ENCODE peak calls at places on chromosomes 1 and 21, in nine cellular contexts. J, K, T, D, O, G, R, S and A are unnamed samples.

GRCh38 chr1:79043506-79043905 is 37.0 kb upstream of the ADGRL4 start:
- DNase-seq in J (no peak), K (no peak), T (peak; percentile 55), D (no peak), O (no peak), G (no peak), R (no peak), S (peak; percentile 10), A (peak; percentile 45)

GRCh38 chr1:201807958-201808632 is 20.9 kb upstream of the IPO9 start:
- DNase-seq in J (no peak), K (no peak), T (no peak), D (no peak), O (no peak), G (no peak), R (peak; percentile 58), S (no peak), A (no peak)

GRCh38 chr21:16644690-16645089 is 868.2 kb upstream of the CXADR start:
- DNase-seq in J (no peak), K (no peak), T (peak; percentile 78), D (no peak), O (no peak), G (no peak), R (no peak), S (no peak), A (no peak)

GRCh38 chr1:237953238-237953637 is 62.5 kb upstream of the ZP4 start:
- DNase-seq in J (no peak), K (no peak), T (no peak), D (no peak), O (no peak), G (no peak), R (no peak), S (no peak), A (no peak)

GRCh38 chr1:12113433-12114339 is 50.6 kb downstream of the TNFRSF8 start:
- DNase-seq in J (peak; percentile 49), K (no peak), T (peak; percentile 61), D (no peak), O (no peak), G (no peak), R (no peak), S (no peak), A (no peak)

GRCh38 chr1:85225624-85226380 is 25.0 kb upstream of the SYDE2 start:
- DNase-seq in J (peak; percentile 12), K (no peak), T (no peak), D (no peak), O (no peak), G (no peak), R (no peak), S (no peak), A (no peak)

GRCh38 chr21:34613679-34614442 is 1.1 kb downstream of the RCAN1 start:
- DNase-seq in J (no peak), K (no peak), T (peak; percentile 31), D (no peak), O (no peak), G (no peak), R (peak; percentile 85), S (no peak), A (no peak)

GRCh38 chr1:194347184-194347583 is 1160.8 kb upstream of the B3GALT2 start:
- DNase-seq in J (peak; percentile 28), K (no peak), T (no peak), D (no peak), O (no peak), G (no peak), R (no peak), S (no peak), A (no peak)

DNA sequence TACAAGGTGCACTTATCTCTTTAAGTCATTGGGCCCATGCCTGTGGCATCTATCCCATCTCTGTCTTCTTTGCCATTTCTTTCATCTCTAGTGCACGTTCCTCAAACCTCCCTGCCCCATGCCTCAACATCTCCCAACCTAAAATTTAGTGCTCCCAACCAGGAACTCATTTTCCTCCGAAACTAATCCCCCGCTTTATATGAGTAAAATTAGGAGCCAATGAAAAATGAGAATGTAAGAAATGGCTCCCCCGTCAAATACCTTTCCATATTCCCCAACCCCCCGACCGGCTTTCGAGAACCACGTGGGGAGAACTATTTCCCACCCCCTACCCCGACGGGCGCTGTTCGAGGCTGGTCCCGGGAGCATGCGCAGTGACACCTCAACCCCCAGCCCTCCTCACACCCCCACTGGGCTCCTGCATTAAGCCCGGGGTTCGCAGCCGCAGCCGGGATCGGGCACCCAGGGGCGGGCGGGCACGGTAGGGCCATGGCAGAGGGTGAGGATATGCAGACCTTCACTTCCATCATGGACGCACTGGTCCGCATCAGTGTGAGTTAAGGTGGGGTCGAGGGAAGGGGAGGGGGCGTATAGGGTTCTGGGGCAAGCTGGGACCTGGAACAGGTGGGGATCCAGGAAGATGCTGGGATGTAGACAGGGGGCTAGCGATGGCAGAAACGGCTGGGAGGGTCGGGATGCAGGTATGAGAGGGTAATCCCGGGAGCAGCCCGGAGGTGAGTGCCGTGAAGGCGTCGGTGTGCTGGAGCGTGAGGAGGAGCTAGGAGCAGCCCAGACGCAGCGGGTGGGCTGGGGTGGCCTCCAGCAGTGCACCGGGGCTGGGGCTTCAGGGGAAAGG is at the start of gene TRIM46:
- DNase-seq in J (peak; percentile 49), K (peak; percentile 80), T (peak; percentile 36), D (peak; percentile 65), O (no peak), G (peak; percentile 42), R (peak; percentile 88), S (no peak), A (no peak)
- TF ChIP-seq CTCF in J (no peak), K (peak; percentile 27), T (no peak), D (no peak), O (peak; percentile 36), G (no peak), R (no peak), S (no peak), A (no peak)

GRCh38 chr1:6180578-6181311 is 624 bp upstream of the CHD5 start:
- DNase-seq in J (no peak), K (no peak), T (no peak), D (no peak), O (no peak), G (no peak), R (no peak), S (no peak), A (no peak)

GRCh38 chr1:6178751-6179563 is 1.2 kb downstream of the CHD5 start:
- DNase-seq in J (no peak), K (no peak), T (no peak), D (no peak), O (no peak), G (no peak), R (no peak), S (no peak), A (no peak)

GRCh38 chr1:6179564-6180175 is 451 bp downstream of the CHD5 start:
- DNase-seq in J (no peak), K (no peak), T (no peak), D (no peak), O (no peak), G (no peak), R (no peak), S (no peak), A (no peak)

GRCh38 chr1:6181347-6181770 is 1.2 kb upstream of the CHD5 start:
- DNase-seq in J (no peak), K (no peak), T (no peak), D (no peak), O (no peak), G (no peak), R (no peak), S (no peak), A (no peak)

GRCh38 chr1:6180215-6180577 is at the start of gene CHD5:
- DNase-seq in J (no peak), K (no peak), T (no peak), D (no peak), O (no peak), G (no peak), R (no peak), S (no peak), A (no peak)
- H3K4me3 ChIP-seq in J (no peak within 1 kb of the TSS), K (peak within 1 kb of the TSS; percentile 52), T (no peak within 1 kb of the TSS), D (no peak within 1 kb of the TSS), O (peak within 1 kb of the TSS; percentile 19), G (peak within 1 kb of the TSS; percentile 10), R (no peak within 1 kb of the TSS), S (peak within 1 kb of the TSS; percentile 6), A (no peak within 1 kb of the TSS)

GRCh38 chr21:44802396-44803153 is 955 bp upstream of the UBE2G2 start:
- DNase-seq in J (no peak), K (peak; percentile 12), T (no peak), D (no peak), O (no peak), G (no peak), R (no peak), S (no peak), A (no peak)

GRCh38 chr21:44801468-44802395 is at the start of gene UBE2G2:
- DNase-seq in J (peak; percentile 44), K (peak; percentile 72), T (peak; percentile 62), D (peak; percentile 90), O (peak; percentile 86), G (peak; percentile 84), R (peak; percentile 96), S (no peak), A (no peak)

GRCh38 chr21:44800971-44801467 is 601 bp downstream of the UBE2G2 start:
- DNase-seq in J (no peak), K (peak; percentile 62), T (peak; percentile 39), D (no peak), O (no peak), G (no peak), R (no peak), S (no peak), A (no peak)

GRCh38 chr21:44797775-44798174 is 3.8 kb downstream of the UBE2G2 start:
- DNase-seq in J (no peak), K (no peak), T (no peak), D (no peak), O (no peak), G (no peak), R (no peak), S (no peak), A (no peak)

GRCh38 chr21:44800103-44800502 is 1.5 kb downstream of the UBE2G2 start:
- DNase-seq in J (no peak), K (no peak), T (peak; percentile 69), D (no peak), O (no peak), G (no peak), R (no peak), S (no peak), A (no peak)
- TF ChIP-seq CTCF in J (peak; percentile 59), K (peak; percentile 21), T (peak; percentile 57), D (peak; percentile 35), O (no peak), G (peak; percentile 39), R (no peak), S (peak; percentile 44), A (peak; percentile 27)

GRCh38 chr1:30815556-30815955 is 58.0 kb upstream of the LAPTM5 start:
- DNase-seq in J (no peak), K (no peak), T (no peak), D (no peak), O (no peak), G (no peak), R (no peak), S (no peak), A (no peak)

GRCh38 chr1:30814292-30814691 is 56.7 kb upstream of the LAPTM5 start:
- DNase-seq in J (no peak), K (no peak), T (no peak), D (no peak), O (no peak), G (no peak), R (no peak), S (no peak), A (no peak)

GRCh38 chr1:30817083-30817450 is 59.5 kb upstream of the LAPTM5 start:
- DNase-seq in J (no peak), K (no peak), T (no peak), D (no peak), O (no peak), G (no peak), R (no peak), S (no peak), A (no peak)

GRCh38 chr1:30817548-30817947 is 60.0 kb upstream of the LAPTM5 start:
- DNase-seq in J (no peak), K (no peak), T (no peak), D (no peak), O (no peak), G (no peak), R (no peak), S (no peak), A (no peak)

DNA sequence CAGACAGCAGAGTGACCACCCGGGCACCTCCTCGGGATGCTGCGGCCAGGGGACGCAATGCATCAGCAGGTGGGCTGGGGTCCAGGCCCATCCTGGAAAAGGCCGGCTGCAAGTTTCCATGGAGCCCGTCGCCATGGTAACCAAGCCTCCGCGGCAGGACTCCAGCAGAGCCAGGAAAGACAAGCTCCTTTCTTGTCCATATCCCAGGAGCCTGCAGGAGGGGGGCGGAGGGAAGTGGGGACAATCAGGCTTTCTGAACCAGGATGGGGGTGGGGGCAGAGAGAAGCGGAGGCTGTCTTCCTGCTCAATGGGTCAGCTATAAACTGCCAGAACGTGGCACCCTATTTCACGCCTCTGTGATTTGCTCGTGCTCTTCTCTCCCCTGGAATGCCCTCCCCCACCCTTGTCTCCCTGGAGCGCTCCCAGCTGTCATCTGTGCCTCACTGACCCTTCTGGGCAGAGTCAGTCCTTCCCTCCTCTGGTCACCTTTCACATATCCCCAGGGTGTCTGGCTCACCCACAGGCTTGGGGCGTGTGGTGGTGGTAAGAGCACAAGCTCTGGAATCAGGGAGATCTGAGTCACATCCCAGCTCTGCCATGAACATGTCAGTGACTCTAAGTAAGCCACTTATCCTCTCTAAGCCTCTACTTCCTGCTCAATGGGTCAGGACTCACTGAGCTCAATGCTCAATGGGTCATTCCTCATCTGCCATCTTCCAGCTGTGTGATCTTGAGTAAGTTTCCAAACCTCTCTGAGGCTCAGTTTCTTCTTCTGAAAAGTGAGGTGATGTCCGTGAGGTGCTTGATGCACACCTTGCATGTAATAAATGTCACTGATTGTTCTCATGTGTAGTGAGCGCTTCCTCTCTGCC is 58.9 kb upstream of the LAPTM5 start:
- DNase-seq in J (peak; percentile 71), K (no peak), T (peak; percentile 88), D (no peak), O (no peak), G (peak; percentile 41), R (no peak), S (peak; percentile 97), A (peak; percentile 55)
- H3K4me3 ChIP-seq in J (no peak overlapping the region), K (no peak overlapping the region), T (no peak overlapping the region), D (no peak overlapping the region), O (no peak overlapping the region), G (no peak overlapping the region), R (no peak overlapping the region), S (no peak overlapping the region), A (no peak overlapping the region)